ENCODE peak calls at places on chromosomes 1 and 21, in five cellular contexts. K is Peyer's patch, M is transverse colon, H is HCT116, C is IMR-90. P is an unnamed sample. For H3K4me1, the result is how much of the 10 kb centered on the place peaks cover.

GRCh38 chr1:15525043-15525958 is 1.3 kb upstream of the CASP9 start:
- DNase-seq in H (peak), K (peak), C (no peak), M (peak), P (peak)

GRCh38 chr1:201463071-201463552 is 5.9 kb downstream of the PHLDA3 start:
- DNase-seq in K (no peak), M (no peak), H (no peak), C (no peak), P (no peak)

GRCh38 chr21:21188513-21189188 is 190.4 kb downstream of the NCAM2 start:
- DNase-seq in K (no peak), M (no peak), C (no peak), H (no peak), P (no peak)

GRCh38 chr1:80278936-80279335 is 1272.4 kb upstream of the ADGRL4 start:
- DNase-seq in C (no peak), M (no peak), K (no peak), H (no peak), P (no peak)

GRCh38 chr21:35606136-35606535 is 454.2 kb downstream of the SETD4 start:
- DNase-seq in M (no peak), H (no peak), C (no peak), K (no peak), P (no peak)

GRCh38 chr21:16279658-16280581 is 550.1 kb downstream of the USP25 start:
- DNase-seq in C (peak), K (no peak), H (no peak), M (no peak), P (peak)

GRCh38 chr1:54542120-54542961 is 5.7 kb upstream of the ACOT11 start:
- DNase-seq in C (peak), K (peak), M (peak), H (peak), P (peak)

GRCh38 chr1:55213885-55214213 is 1.3 kb downstream of the USP24 start:
- DNase-seq in M (no peak), K (no peak), H (no peak), C (no peak), P (no peak)

GRCh38 chr1:237709355-237709754 is 181.4 kb downstream of the ZP4 start:
- DNase-seq in C (no peak), K (peak), H (no peak), M (no peak), P (no peak)

GRCh38 chr1:1171551-1172340 is 1.9 kb upstream of the TTLL10 start:
- DNase-seq in M (no peak), H (no peak), C (no peak), K (peak), P (no peak)

GRCh38 chr1:200837931-200838571 is 34.7 kb upstream of the GPR25 start:
- DNase-seq in H (peak), M (no peak), K (no peak), C (peak), P (no peak)

GRCh38 chr1:47676311-47677054 is 238.6 kb downstream of the FOXD2 start:
- DNase-seq in K (no peak), C (no peak), H (no peak), M (no peak), P (no peak)

GRCh38 chr1:194300340-194300739 is 1113.9 kb upstream of the B3GALT2 start:
- DNase-seq in K (no peak), C (peak), M (no peak), H (no peak), P (no peak)

GRCh38 chr1:66286307-66286706 is 247.6 kb upstream of the SGIP1 start:
- DNase-seq in H (no peak), M (no peak), K (no peak), C (no peak), P (no peak)

GRCh38 chr1:112507896-112508241 is 896 bp upstream of the WNT2B start:
- DNase-seq in M (peak), K (no peak), H (no peak), C (no peak), P (no peak)

GRCh38 chr1:59085101-59085500 is 211.8 kb upstream of the FGGY start:
- DNase-seq in K (no peak), M (no peak), C (no peak), H (no peak), P (no peak)

GRCh38 chr1:207298666-207299065 is 22.8 kb upstream of the CD55 start:
- DNase-seq in H (no peak), K (no peak), C (peak), M (no peak), P (no peak)

GRCh38 chr1:109477821-109478220 is 5.9 kb upstream of the ATXN7L2 start:
- DNase-seq in K (no peak), H (no peak), M (no peak), C (no peak), P (no peak)

GRCh38 chr1:218330043-218330623 is 15.0 kb upstream of the TGFB2 start:
- DNase-seq in M (no peak), C (peak), H (peak), K (no peak), P (no peak)

GRCh38 chr1:68594851-68595250 is 98.0 kb upstream of the DEPDC1 start:
- DNase-seq in H (no peak), M (no peak), C (no peak), K (no peak), P (no peak)

GRCh38 chr1:68585371-68585770 is 88.5 kb upstream of the DEPDC1 start:
- DNase-seq in H (no peak), K (no peak), M (no peak), C (no peak), P (no peak)

GRCh38 chr1:68586766-68587165 is 89.9 kb upstream of the DEPDC1 start:
- DNase-seq in M (no peak), K (no peak), H (no peak), C (no peak), P (no peak)

DNA sequence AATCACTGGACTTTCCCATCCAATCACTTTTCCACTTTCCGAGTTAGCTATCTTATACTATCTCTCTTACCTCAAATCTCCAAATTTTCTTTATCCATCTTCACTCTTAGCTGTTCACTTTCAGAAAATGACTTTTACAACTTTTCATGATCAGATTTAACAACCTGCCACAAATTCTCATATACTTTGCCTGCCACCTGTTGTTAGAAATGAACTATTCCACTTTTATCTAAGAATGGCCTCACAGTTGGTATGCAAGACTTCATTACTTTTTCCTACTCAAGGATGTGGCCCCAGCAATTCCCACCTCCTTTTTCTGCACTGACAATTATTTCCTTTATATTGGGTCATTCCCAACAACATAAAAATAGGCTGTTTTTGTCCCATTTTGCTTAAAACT is 93.6 kb upstream of the DEPDC1 start:
- DNase-seq in K (no peak), M (no peak), H (no peak), C (no peak), P (no peak)
- TF ChIP-seq CTCF in K (no peak), M (no peak), H (peak), C (no peak), P (no peak)

DNA sequence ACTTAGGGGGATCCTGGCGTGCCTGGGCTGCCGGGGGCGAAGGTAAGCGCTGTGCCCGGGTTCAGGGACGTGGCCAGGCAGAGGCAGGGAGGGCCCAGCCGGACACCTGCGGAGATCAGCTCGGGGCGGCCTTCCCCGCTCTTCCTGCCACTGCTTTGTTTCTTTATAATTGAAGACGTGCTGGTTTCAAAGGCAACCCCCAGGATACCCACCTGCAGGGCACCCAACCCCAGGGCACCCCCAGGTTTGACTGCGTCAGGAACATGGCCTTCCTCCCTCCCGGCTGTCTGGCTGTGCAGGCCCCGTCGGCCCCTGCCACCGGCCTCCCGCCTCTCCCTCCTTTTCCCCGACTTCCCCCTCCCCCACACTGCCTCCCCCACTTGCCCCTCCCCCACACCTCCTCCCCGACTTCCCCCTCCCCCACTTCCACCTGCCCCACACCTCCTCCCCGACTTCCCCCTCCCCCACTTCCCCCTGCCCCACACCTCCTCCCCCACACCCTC is 52.7 kb downstream of the SLC19A1 start:
- DNase-seq in C (no peak), K (no peak), M (no peak), H (no peak), P (no peak)
- H3K4me1 ChIP-seq in C (under half), K (under half), M (under half), H (under half), P (under half)

DNA sequence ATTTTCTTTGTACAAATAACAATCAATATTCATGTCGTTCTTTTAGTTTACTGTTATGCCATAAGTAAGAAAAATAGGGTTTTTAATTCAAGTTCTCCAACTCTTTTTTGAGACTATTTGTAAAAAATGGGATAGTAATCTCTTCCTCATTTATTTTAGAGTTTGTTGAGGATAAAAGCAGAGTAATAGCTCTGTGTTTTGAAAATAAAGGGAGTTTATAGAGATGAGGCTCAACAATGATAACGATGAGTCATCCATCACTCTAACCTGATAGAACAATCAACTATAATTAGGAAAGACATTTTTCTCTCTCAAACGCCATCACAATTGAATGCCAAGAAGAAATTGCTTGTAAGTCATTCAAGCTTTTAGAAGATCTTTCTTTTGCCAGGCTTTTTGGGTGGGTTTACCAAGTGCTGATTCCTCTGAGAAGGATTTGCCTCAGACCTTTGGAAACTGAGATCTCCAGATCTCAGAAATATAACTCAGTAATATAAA is 553 bp downstream of the CD84 start:
- DNase-seq in K (no peak), M (no peak), C (no peak), H (no peak), P (no peak)
- TF ChIP-seq POLR2A in K (no peak), M (no peak), C (no peak), H (no peak), P (no peak)

GRCh38 chr21:31514598-31514997 is 144.9 kb upstream of the SOD1 start:
- DNase-seq in H (no peak), M (no peak), C (no peak), K (no peak), P (peak)
- TF ChIP-seq CTCF in H (peak), M (no peak), C (no peak), K (no peak), P (no peak)

DNA sequence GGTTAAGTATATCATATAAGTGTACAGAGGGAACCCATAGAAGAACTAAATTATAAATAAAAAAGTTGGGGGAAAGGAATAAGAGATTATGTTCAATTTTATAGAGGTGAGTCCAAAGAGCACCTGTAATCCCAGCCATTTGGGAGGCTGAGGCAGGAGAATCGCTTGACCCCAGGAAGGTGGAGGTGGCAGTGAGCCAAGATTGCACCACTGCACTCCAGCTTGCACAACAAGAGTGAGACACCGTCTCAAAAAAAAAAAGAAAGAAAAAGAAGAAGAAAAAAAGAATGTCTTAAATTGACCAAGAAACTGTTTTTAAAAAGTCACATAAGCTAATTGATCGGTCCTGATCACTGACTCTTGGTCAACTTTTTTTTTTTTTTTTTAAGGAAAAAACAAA is 19.1 kb upstream of the ATF3 start:
- DNase-seq in H (no peak), M (no peak), C (no peak), K (no peak), P (no peak)
- H3K4me1 ChIP-seq in H (under half), M (under half), C (under half), K (under half), P (under half)

GRCh38 chr21:45134677-45135076 is 60.3 kb downstream of the ADARB1 start:
- DNase-seq in K (no peak), H (no peak), M (no peak), C (no peak), P (no peak)

GRCh38 chr21:45130324-45130774 is 56.0 kb downstream of the ADARB1 start:
- DNase-seq in H (no peak), K (no peak), M (no peak), C (peak), P (peak)

GRCh38 chr21:45131537-45131999 is 57.2 kb downstream of the ADARB1 start:
- DNase-seq in H (no peak), C (no peak), M (no peak), K (no peak), P (no peak)

GRCh38 chr21:45135122-45135521 is 60.7 kb downstream of the ADARB1 start:
- DNase-seq in K (no peak), M (no peak), C (no peak), H (no peak), P (no peak)

GRCh38 chr21:45132841-45133573 is 58.6 kb downstream of the ADARB1 start:
- DNase-seq in K (no peak), C (no peak), H (no peak), M (no peak), P (no peak)
- TF ChIP-seq POLR2A in K (no peak), C (no peak), H (no peak), M (no peak), P (no peak)

DNA sequence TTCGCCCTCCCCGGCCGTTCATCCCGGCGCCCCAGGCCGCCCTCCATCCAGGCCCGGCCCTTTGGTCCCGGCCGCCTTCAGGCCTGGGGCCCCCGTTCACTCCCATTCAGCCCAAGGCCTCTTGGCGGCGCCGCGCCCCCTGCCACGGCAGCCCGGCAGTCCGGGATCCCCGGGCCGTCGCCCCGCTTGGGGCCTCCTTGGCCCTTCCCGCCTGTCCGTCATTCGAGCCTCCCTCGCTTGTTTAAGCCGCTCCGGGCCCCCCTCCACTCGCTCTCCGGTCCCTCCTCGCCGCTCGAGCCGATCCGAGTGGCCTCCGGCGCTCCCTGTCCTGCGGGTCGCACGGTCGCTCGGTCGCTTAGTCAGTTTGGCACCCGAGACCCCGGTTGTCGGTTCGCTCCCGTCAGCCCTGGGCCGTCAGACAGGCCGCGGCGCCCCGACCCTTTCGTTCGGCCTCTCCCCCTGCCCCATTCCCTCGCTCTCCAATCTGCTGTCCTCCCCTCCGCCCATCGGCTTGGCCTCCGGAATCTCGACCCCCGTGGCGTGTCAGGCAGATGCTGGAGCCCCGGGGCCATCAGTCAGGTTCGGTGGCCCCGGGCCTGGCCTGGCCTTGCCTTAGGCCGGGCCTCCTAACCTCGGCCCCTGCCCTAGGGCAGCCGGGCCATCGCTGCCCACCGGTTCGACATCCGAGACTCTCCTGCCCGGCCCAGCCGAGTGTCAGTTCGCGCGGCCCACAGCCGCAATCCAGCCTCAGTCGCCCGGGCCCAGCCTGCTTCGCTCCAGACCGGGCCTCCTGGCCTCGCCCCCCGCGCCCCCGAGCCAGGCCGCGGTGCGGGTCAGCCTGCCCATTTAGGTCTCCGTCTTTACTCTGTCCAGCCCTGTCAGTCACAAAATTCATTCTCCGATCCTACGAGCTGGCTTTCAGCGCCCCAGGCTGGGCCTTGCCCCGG is 1.1 kb downstream of the LRRC41 start:
- DNase-seq in H (no peak), C (peak), K (peak), M (peak), P (peak)
- TF ChIP-seq CTCF in H (no peak), C (peak), K (peak), M (no peak), P (no peak)

GRCh38 chr1:98325646-98326441 is 335.7 kb upstream of the SNX7 start:
- DNase-seq in H (peak), M (peak), K (peak), C (peak), P (peak)

GRCh38 chr1:98323906-98324358 is 337.6 kb upstream of the SNX7 start:
- DNase-seq in H (peak), C (peak), M (peak), K (peak), P (no peak)

GRCh38 chr1:98321191-98321590 is 340.3 kb upstream of the SNX7 start:
- DNase-seq in H (no peak), C (peak), M (no peak), K (no peak), P (no peak)

GRCh38 chr1:98322966-98323365 is 338.6 kb upstream of the SNX7 start:
- DNase-seq in M (no peak), H (no peak), K (no peak), C (peak), P (no peak)

GRCh38 chr1:98323396-98323795 is 338.1 kb upstream of the SNX7 start:
- DNase-seq in M (no peak), H (peak), C (peak), K (no peak), P (no peak)
- H3K4me1 ChIP-seq in M (under half), H (under half), C (under half), K (under half), P (under half)